ENCODE peak calls at places on chromosome 20, in nine cellular contexts. R, C, W, I, E, Y, O, V and S are unnamed samples.

GRCh38 chr20:46928580-46929132 is 34.0 kb downstream of the EYA2 start:
- DNase-seq in Y (no peak), I (no peak), O (peak; percentile 39), E (no peak), R (no peak), C (no peak), W (peak; percentile 42), V (no peak), S (no peak)

GRCh38 chr20:49344975-49345374 is 67.1 kb upstream of the ZNFX1 start:
- DNase-seq in Y (no peak), V (no peak), C (no peak), I (no peak), W (no peak), R (peak; percentile 81), O (no peak), E (peak; percentile 79), S (no peak)

GRCh38 chr20:64057628-64058498 is 5.1 kb upstream of the TCEA2 start:
- DNase-seq in V (no peak), Y (peak; percentile 65), O (peak; percentile 68), W (peak; percentile 83), E (peak; percentile 66), R (no peak), I (peak; percentile 98), C (peak; percentile 82), S (peak; percentile 90)

GRCh38 chr20:46021361-46022359 is 7.4 kb upstream of the SLC12A5 start:
- DNase-seq in V (peak; percentile 75), O (peak; percentile 93), I (peak; percentile 100), C (peak; percentile 51), Y (peak; percentile 90), W (peak; percentile 84), E (peak; percentile 77), R (no peak), S (peak; percentile 84)

GRCh38 chr20:23362392-23363256 is 642 bp downstream of the GZF1 start:
- DNase-seq in R (no peak), V (no peak), Y (no peak), I (no peak), E (no peak), C (peak; percentile 57), W (no peak), O (no peak), S (peak; percentile 55)

GRCh38 chr20:37209661-37210314 is 30.4 kb upstream of the MROH8 start:
- DNase-seq in I (no peak), C (no peak), R (no peak), W (no peak), V (no peak), O (no peak), E (no peak), Y (no peak), S (no peak)

GRCh38 chr20:50389437-50389807 is 120.8 kb upstream of the PTPN1 start:
- DNase-seq in I (no peak), V (no peak), O (no peak), Y (no peak), R (no peak), C (no peak), W (no peak), E (no peak), S (peak; percentile 44)

GRCh38 chr20:3479025-3479424 is 8.2 kb downstream of the ATRN start:
- DNase-seq in O (no peak), R (no peak), E (no peak), Y (no peak), W (no peak), V (no peak), I (no peak), C (no peak), S (no peak)

GRCh38 chr20:47925603-47926002 is 140.3 kb upstream of the SULF2 start:
- DNase-seq in E (no peak), Y (no peak), C (no peak), V (no peak), W (no peak), R (no peak), I (no peak), O (no peak), S (no peak)